ENCODE peak calls at places on chromosome X, in ten cellular contexts. X, Y, W, K, O, A, F, T, L and M are unnamed samples.

GRCh38 chrX:14899607-14900006 is 26.4 kb downstream of the MOSPD2 start:
- DNase-seq in X (no peak), Y (no peak), W (peak; percentile 51), K (peak; percentile 88), O (no peak), A (no peak), F (no peak), T (peak; percentile 45), L (peak; percentile 39), M (peak; percentile 74)

GRCh38 chrX:106898462-106898861 is 4.7 kb downstream of the RIPPLY1 start:
- DNase-seq in X (no peak), Y (no peak), W (peak; percentile 59), K (peak; percentile 71), O (no peak), A (no peak), F (no peak), T (peak; percentile 74), L (peak; percentile 22), M (peak; percentile 62)

GRCh38 chrX:152853986-152854385 is 23.1 kb downstream of the NSDHL start:
- DNase-seq in X (no peak), Y (no peak), W (no peak), K (no peak), O (no peak), A (no peak), F (no peak), T (no peak), L (no peak), M (no peak)

GRCh38 chrX:55731826-55732225 is 14.3 kb downstream of the RRAGB start:
- DNase-seq in X (no peak), Y (no peak), W (no peak), K (peak; percentile 31), O (no peak), A (no peak), F (no peak), T (no peak), L (no peak), M (no peak)

GRCh38 chrX:20654596-20655106 is 387.9 kb upstream of the RPS6KA3 start:
- DNase-seq in X (no peak), Y (no peak), W (no peak), K (no peak), O (no peak), A (no peak), F (no peak), T (no peak), L (no peak), M (peak; percentile 24)

GRCh38 chrX:68650491-68650890 is 3.0 kb downstream of the STARD8 start:
- DNase-seq in X (no peak), Y (no peak), W (no peak), K (peak; percentile 78), O (no peak), A (no peak), F (no peak), T (no peak), L (no peak), M (peak; percentile 75)

GRCh38 chrX:49276671-49277519 is 7.3 kb downstream of the PPP1R3F start:
- DNase-seq in X (no peak), Y (no peak), W (peak; percentile 16), K (no peak), O (no peak), A (no peak), F (no peak), T (no peak), L (no peak), M (no peak)

GRCh38 chrX:97639526-97639925 is 755.8 kb downstream of the RPA4 start:
- DNase-seq in X (no peak), Y (no peak), W (no peak), K (no peak), O (no peak), A (no peak), F (no peak), T (no peak), L (no peak), M (no peak)

GRCh38 chrX:29419774-29420553 is 795.4 kb upstream of the MAGEB2 start:
- DNase-seq in X (no peak), Y (no peak), W (peak; percentile 98), K (peak; percentile 73), O (no peak), A (no peak), F (no peak), T (peak; percentile 91), L (no peak), M (peak; percentile 3)

GRCh38 chrX:104419211-104419610 is 146.8 kb upstream of the IL1RAPL2 start:
- DNase-seq in X (no peak), Y (no peak), W (peak; percentile 4), K (peak; percentile 52), O (no peak), A (no peak), F (no peak), T (no peak), L (no peak), M (peak; percentile 62)